ENCODE peak calls at places on chromosomes 4 and X, in eight cellular contexts. I, O, S, H, Q, E, J and U are unnamed samples.

GRCh38 chr4:152591361-152591760 is 55.5 kb upstream of the FBXW7 start:
- DNase-seq in I (peak; percentile 90), O (no peak), S (no peak), H (peak; percentile 29), Q (peak; percentile 20), E (peak; percentile 42), J (peak; percentile 60), U (peak; percentile 81)

GRCh38 chrX:129006491-129006890 is 516.8 kb downstream of the SMARCA1 start:
- DNase-seq in I (no peak), O (no peak), S (peak; percentile 54), H (no peak), Q (no peak), E (no peak), J (no peak), U (no peak)

GRCh38 chrX:103847174-103847870 is 15.3 kb upstream of the RAB9B start:
- DNase-seq in I (no peak), O (peak; percentile 47), S (no peak), H (no peak), Q (no peak), E (no peak), J (no peak), U (no peak)

GRCh38 chrX:30965751-30966150 is 76.7 kb upstream of the TAB3 start:
- DNase-seq in I (no peak), O (no peak), S (no peak), H (no peak), Q (no peak), E (no peak), J (no peak), U (no peak)

GRCh38 chr4:186414365-186414764 is 141.0 kb downstream of the MTNR1A start:
- DNase-seq in I (no peak), O (no peak), S (no peak), H (no peak), Q (no peak), E (no peak), J (no peak), U (no peak)

GRCh38 chr4:8163026-8163425 is 4.4 kb upstream of the ABLIM2 start:
- DNase-seq in I (no peak), O (no peak), S (peak; percentile 26), H (no peak), Q (no peak), E (no peak), J (no peak), U (peak; percentile 28)

GRCh38 chrX:149124526-149125108 is 380.5 kb downstream of the IDS start:
- DNase-seq in I (no peak), O (no peak), S (no peak), H (no peak), Q (no peak), E (no peak), J (no peak), U (no peak)

GRCh38 chrX:29693912-29694311 is 521.5 kb upstream of the MAGEB2 start:
- DNase-seq in I (no peak), O (no peak), S (no peak), H (no peak), Q (no peak), E (no peak), J (no peak), U (no peak)

GRCh38 chr4:122710434-122711308 is 21.8 kb upstream of the BBS12 start:
- DNase-seq in I (no peak), O (peak; percentile 67), S (no peak), H (no peak), Q (no peak), E (no peak), J (no peak), U (no peak)

GRCh38 chr4:40227284-40227683 is 30.5 kb downstream of the RHOH start:
- DNase-seq in I (no peak), O (no peak), S (no peak), H (no peak), Q (no peak), E (no peak), J (no peak), U (no peak)

GRCh38 chr4:82124365-82124764 is 249.4 kb downstream of the HNRNPD start:
- DNase-seq in I (no peak), O (peak; percentile 11), S (no peak), H (no peak), Q (no peak), E (no peak), J (no peak), U (no peak)

GRCh38 chr4:83905952-83906351 is 370.0 kb downstream of the GPAT3 start:
- DNase-seq in I (peak; percentile 74), O (peak; percentile 33), S (peak; percentile 5), H (no peak), Q (no peak), E (no peak), J (no peak), U (no peak)

GRCh38 chr4:147866532-147867271 is 134.8 kb downstream of the ARHGAP10 start:
- DNase-seq in I (peak; percentile 98), O (peak; percentile 89), S (peak; percentile 87), H (peak; percentile 94), Q (peak; percentile 94), E (peak; percentile 91), J (peak; percentile 88), U (peak; percentile 92)

GRCh38 chrX:148310402-148311200 is 189.8 kb upstream of the AFF2 start:
- DNase-seq in I (no peak), O (no peak), S (peak; percentile 85), H (no peak), Q (no peak), E (no peak), J (no peak), U (no peak)

GRCh38 chrX:139554367-139554766 is 23.8 kb downstream of the F9 start:
- DNase-seq in I (no peak), O (no peak), S (peak; percentile 56), H (no peak), Q (no peak), E (no peak), J (no peak), U (no peak)

GRCh38 chr4:137960371-137961050 is 281.6 kb downstream of the SLC7A11 start:
- DNase-seq in I (no peak), O (peak; percentile 76), S (no peak), H (no peak), Q (no peak), E (no peak), J (no peak), U (no peak)

GRCh38 chrX:9878141-9878875 is 88.8 kb upstream of the CLDN34 start:
- DNase-seq in I (peak; percentile 17), O (no peak), S (no peak), H (no peak), Q (no peak), E (no peak), J (no peak), U (no peak)

GRCh38 chr4:118344801-118345200 is 8.0 kb downstream of the PRSS12 start:
- DNase-seq in I (no peak), O (no peak), S (no peak), H (no peak), Q (no peak), E (no peak), J (no peak), U (no peak)

GRCh38 chrX:110021180-110022022 is 18.5 kb downstream of the TMEM164 start:
- DNase-seq in I (no peak), O (no peak), S (no peak), H (no peak), Q (peak; percentile 25), E (no peak), J (no peak), U (peak; percentile 22)

GRCh38 chrX:46577116-46578005 is 3.8 kb downstream of the CHST7 start:
- DNase-seq in I (no peak), O (peak; percentile 59), S (no peak), H (no peak), Q (no peak), E (no peak), J (no peak), U (no peak)

GRCh38 chr4:78553526-78554060 is 2.0 kb downstream of the ANXA3 start:
- DNase-seq in I (no peak), O (no peak), S (no peak), H (no peak), Q (peak; percentile 6), E (no peak), J (no peak), U (no peak)

GRCh38 chr4:24664956-24665355 is 80.6 kb upstream of the DHX15 start:
- DNase-seq in I (no peak), O (no peak), S (no peak), H (no peak), Q (no peak), E (no peak), J (no peak), U (no peak)

GRCh38 chr4:24896056-24896455 is 16.8 kb downstream of the CCDC149 start:
- DNase-seq in I (no peak), O (no peak), S (no peak), H (no peak), Q (no peak), E (no peak), J (no peak), U (no peak)

GRCh38 chrX:9785944-9786741 is at the start of gene SHROOM2:
- DNase-seq in I (peak; percentile 52), O (peak; percentile 23), S (no peak), H (peak; percentile 62), Q (no peak), E (no peak), J (peak; percentile 48), U (no peak)

GRCh38 chr4:37794046-37794445 is 32.4 kb upstream of the PGM2 start:
- DNase-seq in I (no peak), O (no peak), S (no peak), H (no peak), Q (no peak), E (no peak), J (no peak), U (no peak)

GRCh38 chr4:174255790-174256189 is 27.7 kb downstream of the FBXO8 start:
- DNase-seq in I (no peak), O (peak; percentile 7), S (no peak), H (no peak), Q (no peak), E (no peak), J (no peak), U (peak; percentile 49)

GRCh38 chr4:47839259-47839658 is 1.4 kb upstream of the CORIN start:
- DNase-seq in I (peak; percentile 61), O (no peak), S (peak; percentile 38), H (no peak), Q (peak; percentile 13), E (no peak), J (no peak), U (peak; percentile 27)

GRCh38 chr4:42397256-42397634 is at the start of gene SHISA3:
- DNase-seq in I (peak; percentile 84), O (peak; percentile 53), S (peak; percentile 29), H (no peak), Q (peak; percentile 14), E (no peak), J (no peak), U (peak; percentile 70)
- H3K4me3 ChIP-seq in I (peak within 1 kb of the TSS; percentile 64), O (peak within 1 kb of the TSS; percentile 90), S (peak within 1 kb of the TSS; percentile 54), H (peak within 1 kb of the TSS; percentile 18), Q (peak within 1 kb of the TSS; percentile 59), E (peak within 1 kb of the TSS; percentile 35), J (peak within 1 kb of the TSS; percentile 57), U (peak within 1 kb of the TSS; percentile 76)

GRCh38 chrX:1484638-1485019 is 31.9 kb upstream of the ASMTL start:
- DNase-seq in I (no peak), O (no peak), S (peak; percentile 87), H (no peak), Q (no peak), E (no peak), J (no peak), U (no peak)
- H3K4me1 ChIP-seq in I (no peaks in the 10 kb centered on the region), O (no peaks in the 10 kb centered on the region), S (peaks cover 94% of the 10 kb centered on the region), H (no peaks in the 10 kb centered on the region), Q (peaks cover 26% of the 10 kb centered on the region), E (peaks cover 14% of the 10 kb centered on the region), J (peaks cover 12% of the 10 kb centered on the region), U (no peaks in the 10 kb centered on the region)

GRCh38 chr4:63869370-63869769 is 539.9 kb downstream of the TECRL start:
- DNase-seq in I (no peak), O (no peak), S (no peak), H (no peak), Q (no peak), E (no peak), J (no peak), U (no peak)
- H3K4me3 ChIP-seq in I (no peak overlapping the region), O (no peak overlapping the region), S (no peak overlapping the region), H (no peak overlapping the region), Q (no peak overlapping the region), E (no peak overlapping the region), J (no peak overlapping the region), U (no peak overlapping the region)

GRCh38 chrX:72271091-72271490 is 6.0 kb downstream of the RPS4X start:
- DNase-seq in I (no peak), O (no peak), S (no peak), H (no peak), Q (no peak), E (no peak), J (no peak), U (no peak)
- H3K4me1 ChIP-seq in I (peaks cover 14% of the 10 kb centered on the region), O (peaks cover 54% of the 10 kb centered on the region), S (peaks cover 24% of the 10 kb centered on the region), H (peaks cover 3% of the 10 kb centered on the region), Q (peaks cover 5% of the 10 kb centered on the region), E (peaks cover 24% of the 10 kb centered on the region), J (peaks cover 24% of the 10 kb centered on the region), U (no peaks in the 10 kb centered on the region)